ENCODE peak calls at places on chromosomes 11 and 22, in five cellular contexts. One of them, this sample, is unnamed. For H3K4me1, the result is how much of the 10 kb centered on the place peaks cover.

GRCh38 chr11:82988936-82989627 is 82.6 kb downstream of the RAB30 start:
- DNase-seq in thoracic aorta: no peak
- DNase-seq in A549: no peak
- DNase-seq in sigmoid colon: no peak
- DNase-seq in left ventricle myocardium inferior: no peak
- DNase-seq in this sample: no peak

GRCh38 chr22:26617251-26618199 is at the start of gene CRYBB1:
- DNase-seq in thoracic aorta: no peak
- DNase-seq in sigmoid colon: peak
- DNase-seq in left ventricle myocardium inferior: peak
- DNase-seq in A549: no peak
- DNase-seq in this sample: peak

GRCh38 chr11:126375726-126376125 is 20.2 kb downstream of the ST3GAL4 start:
- DNase-seq in thoracic aorta: no peak
- DNase-seq in sigmoid colon: no peak
- DNase-seq in A549: no peak
- DNase-seq in left ventricle myocardium inferior: no peak
- DNase-seq in this sample: no peak

GRCh38 chr11:95831198-95831883 is 41.0 kb downstream of the CEP57 start:
- DNase-seq in thoracic aorta: no peak
- DNase-seq in A549: no peak
- DNase-seq in sigmoid colon: no peak
- DNase-seq in left ventricle myocardium inferior: no peak
- DNase-seq in this sample: no peak

GRCh38 chr11:72721689-72722049 is 30.5 kb downstream of the ARAP1 start:
- DNase-seq in sigmoid colon: no peak
- DNase-seq in A549: no peak
- DNase-seq in left ventricle myocardium inferior: peak
- DNase-seq in thoracic aorta: no peak
- DNase-seq in this sample: peak

GRCh38 chr22:38872831-38873248 is 824 bp upstream of the CBX6 start:
- DNase-seq in sigmoid colon: peak
- DNase-seq in A549: peak
- DNase-seq in left ventricle myocardium inferior: peak
- DNase-seq in thoracic aorta: no peak
- DNase-seq in this sample: peak

GRCh38 chr11:46858920-46859531 is 12.9 kb upstream of the CKAP5 start:
- DNase-seq in left ventricle myocardium inferior: no peak
- DNase-seq in A549: no peak
- DNase-seq in sigmoid colon: no peak
- DNase-seq in thoracic aorta: no peak
- DNase-seq in this sample: no peak

GRCh38 chr11:2549491-2549875 is 104.7 kb downstream of the KCNQ1 start:
- DNase-seq in left ventricle myocardium inferior: no peak
- DNase-seq in A549: no peak
- DNase-seq in thoracic aorta: no peak
- DNase-seq in sigmoid colon: peak
- DNase-seq in this sample: peak

GRCh38 chr22:27420817-27421361 is 380.7 kb downstream of the MN1 start:
- DNase-seq in left ventricle myocardium inferior: peak
- DNase-seq in thoracic aorta: peak
- DNase-seq in sigmoid colon: peak
- DNase-seq in A549: no peak
- DNase-seq in this sample: peak

GRCh38 chr22:46799626-46800025 is 37.2 kb downstream of the TBC1D22A start:
- DNase-seq in left ventricle myocardium inferior: no peak
- DNase-seq in sigmoid colon: peak
- DNase-seq in thoracic aorta: no peak
- DNase-seq in A549: no peak
- DNase-seq in this sample: peak

GRCh38 chr22:24706732-24707476 is 67.6 kb downstream of the PIWIL3 start:
- DNase-seq in A549: no peak
- DNase-seq in sigmoid colon: no peak
- DNase-seq in left ventricle myocardium inferior: no peak
- DNase-seq in thoracic aorta: no peak
- DNase-seq in this sample: no peak

GRCh38 chr11:62508336-62509058 is 38.1 kb downstream of the AHNAK start:
- DNase-seq in A549: peak
- DNase-seq in left ventricle myocardium inferior: peak
- DNase-seq in thoracic aorta: no peak
- DNase-seq in sigmoid colon: peak
- DNase-seq in this sample: peak

GRCh38 chr11:72970557-72971118 is 156.4 kb downstream of the ATG16L2 start:
- DNase-seq in A549: no peak
- DNase-seq in thoracic aorta: no peak
- DNase-seq in left ventricle myocardium inferior: no peak
- DNase-seq in sigmoid colon: no peak
- DNase-seq in this sample: no peak

GRCh38 chr11:112355726-112356125 is 95.1 kb upstream of the PLET1 start:
- DNase-seq in thoracic aorta: no peak
- DNase-seq in sigmoid colon: no peak
- DNase-seq in left ventricle myocardium inferior: no peak
- DNase-seq in A549: peak
- DNase-seq in this sample: peak

GRCh38 chr22:49483281-49483905 is 344.3 kb downstream of the BRD1 start:
- DNase-seq in left ventricle myocardium inferior: no peak
- DNase-seq in sigmoid colon: no peak
- DNase-seq in A549: no peak
- DNase-seq in thoracic aorta: no peak
- DNase-seq in this sample: no peak

GRCh38 chr11:126426820-126427749 is 71.6 kb downstream of the ST3GAL4 start:
- DNase-seq in A549: no peak
- DNase-seq in sigmoid colon: no peak
- DNase-seq in thoracic aorta: no peak
- DNase-seq in left ventricle myocardium inferior: no peak
- DNase-seq in this sample: peak

GRCh38 chr22:32020117-32020516 is 22.9 kb upstream of the SLC5A1 start:
- DNase-seq in left ventricle myocardium inferior: no peak
- DNase-seq in A549: peak
- DNase-seq in sigmoid colon: no peak
- DNase-seq in thoracic aorta: no peak
- DNase-seq in this sample: no peak

GRCh38 chr22:42873361-42873760 is 16.3 kb upstream of the ARFGAP3 start:
- DNase-seq in sigmoid colon: no peak
- DNase-seq in A549: no peak
- DNase-seq in left ventricle myocardium inferior: no peak
- DNase-seq in thoracic aorta: no peak
- DNase-seq in this sample: no peak

GRCh38 chr11:92204731-92205130 is 19.9 kb upstream of the FAT3 start:
- DNase-seq in sigmoid colon: peak
- DNase-seq in thoracic aorta: no peak
- DNase-seq in A549: no peak
- DNase-seq in left ventricle myocardium inferior: no peak
- DNase-seq in this sample: no peak

GRCh38 chr11:6468712-6469495 is 4.8 kb downstream of the TRIM3 start:
- DNase-seq in left ventricle myocardium inferior: peak
- DNase-seq in thoracic aorta: peak
- DNase-seq in A549: peak
- DNase-seq in sigmoid colon: peak
- DNase-seq in this sample: peak

GRCh38 chr11:61966673-61967176 is 709 bp downstream of the FTH1 start:
- DNase-seq in left ventricle myocardium inferior: no peak
- DNase-seq in thoracic aorta: no peak
- DNase-seq in A549: peak
- DNase-seq in sigmoid colon: peak
- DNase-seq in this sample: peak

GRCh38 chr11:78841451-78842060 is 266.9 kb upstream of the NARS2 start:
- DNase-seq in left ventricle myocardium inferior: no peak
- DNase-seq in A549: no peak
- DNase-seq in thoracic aorta: no peak
- DNase-seq in sigmoid colon: no peak
- DNase-seq in this sample: no peak

GRCh38 chr22:37485006-37485713 is 1.0 kb downstream of the MFNG start:
- DNase-seq in sigmoid colon: no peak
- DNase-seq in A549: no peak
- DNase-seq in left ventricle myocardium inferior: no peak
- DNase-seq in thoracic aorta: no peak
- DNase-seq in this sample: peak

GRCh38 chr22:26658671-26659478 is 1.5 kb downstream of the MIAT start:
- DNase-seq in thoracic aorta: peak
- DNase-seq in left ventricle myocardium inferior: no peak
- DNase-seq in A549: peak
- DNase-seq in sigmoid colon: no peak
- DNase-seq in this sample: no peak

GRCh38 chr11:96215826-96216225 is 127.2 kb downstream of the MAML2 start:
- DNase-seq in A549: no peak
- DNase-seq in sigmoid colon: no peak
- DNase-seq in left ventricle myocardium inferior: no peak
- DNase-seq in thoracic aorta: no peak
- DNase-seq in this sample: no peak

GRCh38 chr11:102940714-102941588 is 14.6 kb downstream of the MMP13 start:
- DNase-seq in A549: peak
- DNase-seq in left ventricle myocardium inferior: no peak
- DNase-seq in sigmoid colon: no peak
- DNase-seq in thoracic aorta: no peak
- DNase-seq in this sample: no peak

GRCh38 chr22:37768273-37768672 is 39.5 kb upstream of the GCAT start:
- DNase-seq in A549: no peak
- DNase-seq in left ventricle myocardium inferior: no peak
- DNase-seq in sigmoid colon: no peak
- DNase-seq in thoracic aorta: no peak
- DNase-seq in this sample: peak

GRCh38 chr11:10366568-10367331 is 61.9 kb downstream of the ADM start:
- DNase-seq in left ventricle myocardium inferior: peak
- DNase-seq in sigmoid colon: peak
- DNase-seq in thoracic aorta: peak
- DNase-seq in A549: peak
- DNase-seq in this sample: peak

DNA sequence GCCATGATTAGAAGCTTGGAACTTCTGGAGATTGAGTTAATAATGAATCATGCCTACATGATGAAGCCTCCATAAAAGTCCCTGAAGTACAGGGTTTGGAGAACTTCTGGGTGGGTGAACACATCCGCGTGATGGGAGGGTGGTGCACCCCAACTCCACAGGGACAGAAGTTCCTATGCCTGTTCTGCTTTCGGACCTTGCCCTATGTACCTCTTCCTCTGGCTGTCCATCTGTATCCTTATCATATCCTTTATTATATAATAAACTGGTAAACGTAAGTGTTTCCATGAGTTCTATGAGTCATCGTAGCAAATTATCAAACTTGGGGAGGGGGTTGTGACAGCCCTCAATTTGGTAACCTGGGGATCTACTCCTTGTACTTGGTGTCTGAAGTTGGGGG is 60.2 kb downstream of the ADM start:
- DNase-seq in left ventricle myocardium inferior: no peak
- DNase-seq in A549: no peak
- DNase-seq in thoracic aorta: no peak
- DNase-seq in sigmoid colon: no peak
- DNase-seq in this sample: no peak
- H3K4me1 ChIP-seq in left ventricle myocardium inferior: under half
- H3K4me1 ChIP-seq in A549: under half
- H3K4me1 ChIP-seq in thoracic aorta: under half
- H3K4me1 ChIP-seq in sigmoid colon: under half
- H3K4me1 ChIP-seq in this sample: under half

DNA sequence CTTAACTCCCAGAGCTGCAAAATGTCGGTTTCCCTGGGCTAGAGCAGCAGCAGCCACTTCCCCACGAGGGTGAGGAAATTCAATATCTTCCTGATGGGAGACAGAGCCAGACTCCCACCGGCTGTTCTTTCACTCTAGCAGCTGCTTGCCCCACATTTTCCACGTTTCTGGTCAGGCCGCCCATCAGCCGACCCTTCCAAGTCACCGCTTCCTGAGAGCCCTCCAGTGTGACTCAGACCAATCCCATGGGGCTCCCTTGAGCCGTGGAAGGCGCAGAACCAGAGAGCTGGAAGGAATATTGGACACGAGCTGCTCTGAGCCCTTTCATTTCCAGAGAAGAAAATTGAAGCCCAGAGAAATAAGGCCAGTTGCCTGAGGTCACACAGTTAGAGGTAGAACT is 227.0 kb downstream of the ADAMTS15 start:
- DNase-seq in sigmoid colon: peak
- DNase-seq in A549: no peak
- DNase-seq in left ventricle myocardium inferior: peak
- DNase-seq in thoracic aorta: peak
- DNase-seq in this sample: peak
- H3K4me1 ChIP-seq in sigmoid colon: under half
- H3K4me1 ChIP-seq in A549: under half
- H3K4me1 ChIP-seq in left ventricle myocardium inferior: half or more
- H3K4me1 ChIP-seq in thoracic aorta: half or more
- H3K4me1 ChIP-seq in this sample: under half

DNA sequence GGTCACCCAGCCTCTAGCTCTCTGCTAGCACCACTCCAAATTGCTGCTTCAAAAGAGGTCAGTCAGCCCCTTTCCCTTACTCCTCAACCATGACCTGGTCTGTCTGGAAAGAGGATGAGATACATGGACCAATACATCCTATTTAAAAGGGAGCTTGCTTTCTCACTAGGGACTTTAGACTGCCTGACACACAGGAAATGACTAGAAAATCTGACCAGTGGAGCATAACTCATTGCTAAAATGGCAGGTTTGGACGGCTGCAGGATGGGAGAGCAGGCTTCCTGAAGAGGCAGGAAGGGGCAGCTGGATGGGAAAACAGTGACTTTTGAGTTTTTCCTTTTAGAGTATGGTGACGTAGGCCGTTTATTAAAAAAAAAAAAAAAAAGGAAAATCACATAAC is 25.3 kb downstream of the STIM1 start:
- DNase-seq in left ventricle myocardium inferior: no peak
- DNase-seq in A549: peak
- DNase-seq in thoracic aorta: no peak
- DNase-seq in sigmoid colon: no peak
- DNase-seq in this sample: no peak
- H3K4me1 ChIP-seq in left ventricle myocardium inferior: under half
- H3K4me1 ChIP-seq in A549: under half
- H3K4me1 ChIP-seq in thoracic aorta: under half
- H3K4me1 ChIP-seq in sigmoid colon: under half
- H3K4me1 ChIP-seq in this sample: under half

DNA sequence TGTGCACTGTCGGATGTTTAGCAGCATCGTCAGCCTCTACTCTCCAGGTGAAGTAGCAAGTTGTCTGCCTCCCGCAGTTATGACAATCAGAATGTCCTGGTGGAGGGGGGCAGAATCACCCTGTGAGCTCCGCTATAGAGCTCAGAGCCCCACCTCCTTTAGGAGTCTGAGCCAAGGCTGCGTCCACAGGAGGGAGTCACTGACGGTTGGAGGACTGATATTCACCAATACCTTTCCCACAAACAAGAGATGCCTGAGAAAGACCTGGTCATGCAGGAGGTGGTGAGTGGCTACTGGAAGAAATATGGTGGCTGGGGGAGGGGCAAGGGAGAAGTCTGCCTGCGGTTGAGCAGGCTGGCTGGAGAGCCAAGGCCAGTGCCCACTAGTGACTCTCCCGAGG is 41.7 kb upstream of the ADA2 start:
- DNase-seq in thoracic aorta: no peak
- DNase-seq in A549: no peak
- DNase-seq in sigmoid colon: no peak
- DNase-seq in left ventricle myocardium inferior: no peak
- DNase-seq in this sample: no peak
- H3K4me1 ChIP-seq in thoracic aorta: under half
- H3K4me1 ChIP-seq in A549: under half
- H3K4me1 ChIP-seq in sigmoid colon: under half
- H3K4me1 ChIP-seq in left ventricle myocardium inferior: under half
- H3K4me1 ChIP-seq in this sample: under half

GRCh38 chr22:30416403-30416802 is 9.2 kb upstream of the MTFP1 start:
- DNase-seq in sigmoid colon: no peak
- DNase-seq in left ventricle myocardium inferior: no peak
- DNase-seq in A549: peak
- DNase-seq in thoracic aorta: no peak
- DNase-seq in this sample: no peak
- H3K4me1 ChIP-seq in sigmoid colon: under half
- H3K4me1 ChIP-seq in left ventricle myocardium inferior: under half
- H3K4me1 ChIP-seq in A549: under half
- H3K4me1 ChIP-seq in thoracic aorta: under half
- H3K4me1 ChIP-seq in this sample: under half